ENCODE peak calls at places on chromosomes 1 and 21, in eight cellular contexts. N is naive thymus-derived CD4-positive, alpha-beta T cell; M is mucosa of descending colon; O is left ventricle myocardium inferior; D is ovary; I is pancreas; Z is psoas muscle; X is SK-N-SH. Q is an unnamed sample. For H3K36me3, the result is how much of the 10 kb centered on the place peaks cover.

GRCh38 chr1:14926214-14926613 is 227.3 kb upstream of the TMEM51 start:
- DNase-seq in N (no peak), M (no peak), O (no peak), D (no peak), I (no peak), Z (no peak), X (no peak), Q (no peak)

GRCh38 chr1:162062542-162063015 is 6.9 kb upstream of the NOS1AP start:
- DNase-seq in N (no peak), M (no peak), O (peak), D (no peak), I (no peak), Z (no peak), X (peak), Q (no peak)

GRCh38 chr1:58886611-58887010 is 102.8 kb upstream of the JUN start:
- DNase-seq in N (no peak), M (no peak), O (no peak), D (no peak), I (no peak), Z (no peak), X (no peak), Q (no peak)

GRCh38 chr1:2789986-2790581 is 11.4 kb downstream of the TTC34 start:
- DNase-seq in N (no peak), M (peak), O (no peak), D (no peak), I (no peak), Z (peak), X (no peak), Q (no peak)

GRCh38 chr1:64608015-64608650 is 136.7 kb upstream of the RAVER2 start:
- DNase-seq in N (no peak), M (no peak), O (no peak), D (no peak), I (no peak), Z (no peak), X (peak), Q (no peak)

GRCh38 chr1:155598842-155599331 is 11.1 kb upstream of the MSTO1 start:
- DNase-seq in N (no peak), M (no peak), O (no peak), D (no peak), I (no peak), Z (no peak), X (no peak), Q (peak)

GRCh38 chr21:17002628-17003027 is 510.2 kb upstream of the CXADR start:
- DNase-seq in N (no peak), M (no peak), O (no peak), D (no peak), I (no peak), Z (no peak), X (no peak), Q (no peak)

GRCh38 chr1:148318900-148319242 is 164.2 kb downstream of the PPIAL4G start:
- DNase-seq in N (no peak), M (no peak), O (no peak), D (no peak), I (no peak), Z (no peak), X (no peak), Q (no peak)

GRCh38 chr1:18981242-18981641 is 24.8 kb upstream of the IFFO2 start:
- DNase-seq in N (no peak), M (no peak), O (no peak), D (no peak), I (no peak), Z (no peak), X (no peak), Q (no peak)

GRCh38 chr21:43192501-43193081 is 23.8 kb downstream of the CRYAA start:
- DNase-seq in N (no peak), M (peak), O (no peak), D (peak), I (no peak), Z (no peak), X (no peak), Q (no peak)

GRCh38 chr1:57033222-57034019 is 67.6 kb upstream of the C8B start:
- DNase-seq in N (no peak), M (no peak), O (no peak), D (no peak), I (no peak), Z (no peak), X (no peak), Q (no peak)

GRCh38 chr1:4140821-4141220 is 240.7 kb upstream of the C1orf174 start:
- DNase-seq in N (no peak), M (no peak), O (no peak), D (no peak), I (peak), Z (no peak), X (no peak), Q (no peak)

GRCh38 chr1:46677339-46677738 is 5.7 kb downstream of the TEX38 start:
- DNase-seq in N (no peak), M (no peak), O (no peak), D (no peak), I (no peak), Z (no peak), X (no peak), Q (no peak)
- H3K36me3 ChIP-seq in N (under half), M (under half), O (half or more), D (under half), I (under half), Z (under half), X (half or more), Q (under half)

GRCh38 chr1:204121840-204122555 is 29.8 kb downstream of the ETNK2 start:
- DNase-seq in N (no peak), M (no peak), O (no peak), D (no peak), I (peak), Z (no peak), X (no peak), Q (no peak)
- H3K36me3 ChIP-seq in N (under half), M (under half), O (half or more), D (under half), I (under half), Z (under half), X (under half), Q (under half)

GRCh38 chr1:38135621-38136414 is 89.2 kb upstream of the POU3F1 start:
- DNase-seq in N (no peak), M (no peak), O (no peak), D (no peak), I (no peak), Z (no peak), X (no peak), Q (no peak)
- H3K36me3 ChIP-seq in N (under half), M (under half), O (under half), D (under half), I (under half), Z (under half), X (under half), Q (under half)

GRCh38 chr1:233217832-233218231 is 77.7 kb downstream of the PCNX2 start:
- DNase-seq in N (no peak), M (no peak), O (no peak), D (no peak), I (no peak), Z (no peak), X (no peak), Q (no peak)
- H3K36me3 ChIP-seq in N (under half), M (under half), O (under half), D (under half), I (under half), Z (under half), X (under half), Q (under half)

GRCh38 chr1:201489656-201490261 is 17.2 kb downstream of the CSRP1 start:
- DNase-seq in N (no peak), M (no peak), O (no peak), D (no peak), I (no peak), Z (no peak), X (no peak), Q (no peak)

GRCh38 chr1:201486158-201486557 is 17.2 kb upstream of the PHLDA3 start:
- DNase-seq in N (no peak), M (no peak), O (no peak), D (peak), I (no peak), Z (no peak), X (no peak), Q (no peak)

GRCh38 chr1:201490708-201491131 is 16.2 kb downstream of the CSRP1 start:
- DNase-seq in N (no peak), M (no peak), O (no peak), D (peak), I (no peak), Z (no peak), X (no peak), Q (no peak)

GRCh38 chr1:201487742-201488141 is 18.8 kb upstream of the PHLDA3 start:
- DNase-seq in N (no peak), M (no peak), O (no peak), D (no peak), I (no peak), Z (no peak), X (no peak), Q (no peak)

GRCh38 chr1:201488817-201489581 is 17.9 kb downstream of the CSRP1 start:
- DNase-seq in N (no peak), M (no peak), O (peak), D (peak), I (no peak), Z (peak), X (peak), Q (peak)
- H3K36me3 ChIP-seq in N (half or more), M (under half), O (under half), D (under half), I (under half), Z (under half), X (under half), Q (under half)